ENCODE peak calls at places on chromosome 9, in six cellular contexts. E, F, J, G, Y and L are unnamed samples.

GRCh38 chr9:18548456-18548855 is 74.5 kb downstream of the ADAMTSL1 start:
- DNase-seq in E (no peak), F (no peak), J (no peak), G (no peak), Y (no peak), L (no peak)

GRCh38 chr9:112601646-112602045 is 115.0 kb downstream of the KIAA1958 start:
- DNase-seq in E (no peak), F (no peak), J (no peak), G (no peak), Y (no peak), L (no peak)

GRCh38 chr9:121857941-121858340 is 206.5 kb downstream of the DAB2IP start:
- DNase-seq in E (peak), F (no peak), J (no peak), G (no peak), Y (no peak), L (no peak)

GRCh38 chr9:128008171-128008570 is 27.4 kb upstream of the EEIG1 start:
- DNase-seq in E (no peak), F (no peak), J (no peak), G (no peak), Y (no peak), L (no peak)

GRCh38 chr9:123267481-123268239 is 726 bp downstream of the STRBP start:
- DNase-seq in E (peak), F (peak), J (no peak), G (no peak), Y (no peak), L (no peak)

GRCh38 chr9:1966725-1967366 is 48.3 kb upstream of the SMARCA2 start:
- DNase-seq in E (no peak), F (no peak), J (no peak), G (no peak), Y (no peak), L (no peak)

GRCh38 chr9:98644011-98644410 is 64.7 kb downstream of the GABBR2 start:
- DNase-seq in E (no peak), F (no peak), J (no peak), G (no peak), Y (no peak), L (no peak)

GRCh38 chr9:70065572-70065971 is 21.9 kb downstream of the MAMDC2 start:
- DNase-seq in E (no peak), F (no peak), J (no peak), G (no peak), Y (no peak), L (no peak)

GRCh38 chr9:4837768-4838546 is 45.2 kb downstream of the RCL1 start:
- DNase-seq in E (no peak), F (no peak), J (no peak), G (no peak), Y (no peak), L (no peak)

GRCh38 chr9:77977210-77977611 is 54.4 kb downstream of the GNAQ start:
- DNase-seq in E (no peak), F (peak), J (peak), G (no peak), Y (peak), L (peak)

GRCh38 chr9:127578952-127579853 is 32.9 kb upstream of the STXBP1 start:
- DNase-seq in E (peak), F (peak), J (peak), G (peak), Y (peak), L (peak)

GRCh38 chr9:107309271-107309670 is 26.2 kb downstream of the RAD23B start:
- DNase-seq in E (no peak), F (no peak), J (no peak), G (no peak), Y (no peak), L (no peak)

GRCh38 chr9:113484258-113484730 is 20.8 kb downstream of the RGS3 start:
- DNase-seq in E (no peak), F (no peak), J (no peak), G (no peak), Y (no peak), L (no peak)

GRCh38 chr9:90801507-90802289 is at the start of gene SYK:
- DNase-seq in E (peak), F (no peak), J (peak), G (no peak), Y (peak), L (no peak)

GRCh38 chr9:112881366-112881765 is 9.3 kb downstream of the SLC46A2 start:
- DNase-seq in E (no peak), F (no peak), J (no peak), G (no peak), Y (no peak), L (no peak)

GRCh38 chr9:36946653-36947052 is 87.4 kb downstream of the PAX5 start:
- DNase-seq in E (no peak), F (no peak), J (no peak), G (no peak), Y (no peak), L (no peak)

GRCh38 chr9:91682806-91683205 is 259.2 kb upstream of the NFIL3 start:
- DNase-seq in E (no peak), F (no peak), J (no peak), G (no peak), Y (peak), L (no peak)

GRCh38 chr9:93123561-93124283 is 10.3 kb downstream of the NINJ1 start:
- DNase-seq in E (peak), F (peak), J (no peak), G (no peak), Y (no peak), L (no peak)

GRCh38 chr9:15277400-15278137 is 29.4 kb downstream of the TTC39B start:
- DNase-seq in E (no peak), F (no peak), J (no peak), G (no peak), Y (no peak), L (no peak)

GRCh38 chr9:98372077-98372812 is 116.8 kb upstream of the TBC1D2 start:
- DNase-seq in E (no peak), F (no peak), J (no peak), G (no peak), Y (no peak), L (no peak)

GRCh38 chr9:97487880-97488279 is 13.6 kb upstream of the TMOD1 start:
- DNase-seq in E (no peak), F (no peak), J (no peak), G (no peak), Y (no peak), L (no peak)

GRCh38 chr9:132857031-132857430 is 21.1 kb downstream of the AK8 start:
- DNase-seq in E (peak), F (peak), J (no peak), G (peak), Y (peak), L (no peak)

GRCh38 chr9:106934831-106935230 is 71.9 kb downstream of the ZNF462 start:
- DNase-seq in E (no peak), F (no peak), J (no peak), G (no peak), Y (no peak), L (no peak)

GRCh38 chr9:136042541-136042940 is 52.5 kb downstream of the NACC2 start:
- DNase-seq in E (no peak), F (no peak), J (no peak), G (no peak), Y (no peak), L (no peak)

GRCh38 chr9:17793713-17794622 is 215.1 kb downstream of the SH3GL2 start:
- DNase-seq in E (no peak), F (no peak), J (peak), G (no peak), Y (peak), L (no peak)

GRCh38 chr9:121658166-121658565 is 6.7 kb downstream of the DAB2IP start:
- DNase-seq in E (no peak), F (no peak), J (no peak), G (no peak), Y (no peak), L (no peak)